ENCODE peak calls at places on chromosomes 4 and X, in seven cellular contexts. F is skeletal muscle cell; Q is stomach; P is naive thymus-derived CD4-positive, alpha-beta T cell; V is choroid plexus epithelial cell; W is ascending aorta; A is cardiac fibroblast. Z is an unnamed sample.

GRCh38 chr4:106368678-106369077 is at the start of gene GIMD1:
- DNase-seq in Q (no peak), A (no peak), V (no peak), W (no peak), P (no peak), F (no peak), Z (no peak)

GRCh38 chr4:54231419-54232150 is 2.5 kb downstream of the PDGFRA start:
- DNase-seq in Q (no peak), A (peak; percentile 75), V (peak; percentile 65), P (no peak), W (no peak), F (no peak), Z (no peak)

GRCh38 chr4:3251691-3252479 is 2.9 kb downstream of the MSANTD1 start:
- DNase-seq in A (no peak), W (no peak), P (no peak), F (no peak), V (no peak), Q (no peak), Z (no peak)

GRCh38 chr4:107247738-107248137 is 211.6 kb upstream of the DKK2 start:
- DNase-seq in F (no peak), Q (no peak), A (no peak), P (no peak), W (no peak), V (no peak), Z (no peak)

GRCh38 chrX:80667967-80668366 is 141.7 kb downstream of the BRWD3 start:
- DNase-seq in V (no peak), A (no peak), Q (no peak), W (no peak), P (no peak), F (no peak), Z (no peak)

GRCh38 chrX:45630078-45630477 is 429.4 kb upstream of the DIPK2B start:
- DNase-seq in V (no peak), P (no peak), Q (no peak), A (no peak), W (no peak), F (no peak), Z (no peak)

GRCh38 chr4:47839259-47839658 is 1.4 kb upstream of the CORIN start:
- DNase-seq in W (no peak), F (no peak), P (no peak), A (peak; percentile 91), V (peak; percentile 78), Q (no peak), Z (peak; percentile 39)

GRCh38 chr4:129138762-129139496 is 43.0 kb downstream of the C4orf33 start:
- DNase-seq in Q (no peak), F (no peak), W (no peak), A (no peak), P (no peak), V (no peak), Z (no peak)

GRCh38 chr4:179225594-179225993 is 1783.4 kb upstream of the AGA start:
- DNase-seq in Q (no peak), V (no peak), F (no peak), A (no peak), P (no peak), W (no peak), Z (no peak)

GRCh38 chrX:47854474-47854873 is 17.8 kb downstream of the ZNF81 start:
- DNase-seq in F (no peak), P (no peak), V (peak; percentile 55), A (peak; percentile 39), W (no peak), Q (peak; percentile 44), Z (peak; percentile 24)

GRCh38 chrX:17597836-17598434 is 139.4 kb upstream of the SCML1 start:
- DNase-seq in F (no peak), P (no peak), A (peak; percentile 55), V (peak; percentile 78), Q (peak; percentile 86), W (no peak), Z (no peak)

GRCh38 chrX:23898412-23898959 is 9.3 kb downstream of the APOO start:
- DNase-seq in W (no peak), P (no peak), Q (no peak), A (peak; percentile 78), F (no peak), V (peak; percentile 66), Z (no peak)

GRCh38 chr4:54402880-54403503 is 173.9 kb downstream of the PDGFRA start:
- DNase-seq in A (no peak), P (no peak), V (no peak), F (no peak), Q (no peak), W (no peak), Z (no peak)

GRCh38 chr4:140829825-140830224 is 73.6 kb upstream of the TBC1D9 start:
- DNase-seq in W (no peak), A (no peak), Q (no peak), F (no peak), P (no peak), V (no peak), Z (no peak)

GRCh38 chrX:71652405-71652804 is 14.9 kb upstream of the LOC101059915 start:
- DNase-seq in W (no peak), V (peak; percentile 72), A (peak; percentile 67), F (no peak), P (peak; percentile 44), Q (peak; percentile 52), Z (peak; percentile 63)

DNA sequence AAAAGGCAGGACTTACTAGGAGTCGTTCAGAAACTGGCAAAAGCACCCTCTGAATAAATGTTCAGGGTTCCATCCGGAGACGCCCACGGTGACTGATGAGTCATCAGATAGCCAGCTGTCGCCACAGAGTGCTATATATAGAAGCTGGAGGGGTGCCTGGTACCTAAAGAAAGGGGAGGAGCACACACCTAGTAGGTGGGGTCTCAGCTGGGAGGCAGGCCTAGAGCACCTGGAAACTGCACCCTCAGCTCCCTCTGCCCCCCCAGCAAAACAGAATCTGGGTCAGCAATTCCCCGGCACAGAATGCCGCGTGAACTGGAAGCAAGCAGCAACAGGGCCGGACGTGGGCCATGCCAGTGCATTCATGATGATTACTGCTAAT is 242.0 kb downstream of the BCOR start:
- DNase-seq in V (no peak), F (no peak), P (peak; percentile 71), Q (peak; percentile 54), W (no peak), A (peak; percentile 38), Z (peak; percentile 73)
- H3K4me3 ChIP-seq in V (no peak overlapping the region), F (no peak overlapping the region), P (peak overlapping the region; percentile 62), Q (no peak overlapping the region), W (no peak overlapping the region), A (no peak overlapping the region), Z (peak overlapping the region; percentile 54)

GRCh38 chrX:30931920-30932319 is 42.9 kb upstream of the TAB3 start:
- DNase-seq in P (no peak), W (no peak), F (no peak), Q (no peak), V (no peak), A (no peak), Z (no peak)

GRCh38 chrX:30930679-30931078 is 41.6 kb upstream of the TAB3 start:
- DNase-seq in A (no peak), W (no peak), P (no peak), V (no peak), Q (no peak), F (no peak), Z (no peak)

GRCh38 chrX:30935985-30936384 is 46.9 kb upstream of the TAB3 start:
- DNase-seq in W (no peak), A (peak; percentile 15), Q (peak; percentile 38), F (no peak), P (no peak), V (peak; percentile 42), Z (no peak)

DNA sequence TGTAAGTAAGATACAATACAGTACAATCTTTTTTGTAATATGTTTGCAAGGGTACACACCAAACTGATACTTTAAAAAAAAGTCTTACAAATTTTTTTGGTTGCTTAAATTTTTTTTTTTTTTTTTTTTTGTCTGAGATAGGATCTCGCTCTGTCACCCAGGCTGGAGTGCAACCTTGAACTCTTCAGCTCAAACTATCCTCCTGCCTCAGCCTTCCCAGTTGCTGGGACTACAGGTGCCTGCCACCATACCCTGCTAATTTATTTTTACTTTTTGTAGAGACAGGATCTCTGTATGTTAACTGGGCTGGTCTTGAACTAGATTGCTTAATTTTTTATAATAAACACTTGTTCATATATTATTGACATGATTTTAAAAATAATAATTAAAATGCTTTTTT is 41.1 kb upstream of the TAB3 start:
- DNase-seq in A (no peak), W (no peak), P (no peak), F (no peak), V (no peak), Q (no peak), Z (no peak)
- H3K4me3 ChIP-seq in A (no peak overlapping the region), W (no peak overlapping the region), P (no peak overlapping the region), F (no peak overlapping the region), V (no peak overlapping the region), Q (no peak overlapping the region), Z (no peak overlapping the region)

DNA sequence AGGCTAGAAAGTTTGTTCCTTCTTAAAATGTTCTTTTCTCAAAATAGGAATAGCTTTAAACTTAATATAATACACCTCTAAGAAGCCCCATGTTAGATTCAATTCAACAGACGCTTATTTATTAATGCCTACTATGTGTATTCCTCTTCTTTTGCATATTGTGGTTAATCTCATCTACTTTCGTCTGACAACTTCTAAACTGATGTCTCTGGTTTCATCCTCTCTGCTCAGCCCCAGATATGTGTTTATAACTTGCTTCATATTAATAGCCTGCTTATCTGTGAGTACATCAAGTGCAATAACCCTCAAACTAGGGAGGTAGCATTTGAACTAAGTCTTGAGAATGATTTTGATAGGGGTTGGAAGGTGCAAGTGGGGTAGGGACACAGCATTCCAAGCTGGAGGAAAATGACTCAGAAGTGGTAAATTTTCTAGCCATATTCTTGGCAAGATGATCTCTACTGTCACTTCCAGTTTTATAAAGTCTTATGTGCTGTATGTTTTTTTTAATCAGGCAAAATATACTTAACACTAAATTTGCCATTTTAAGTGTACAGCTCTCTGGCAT is 37.0 kb downstream of the STK26 start:
- DNase-seq in A (no peak), P (no peak), F (no peak), V (no peak), Q (no peak), W (no peak), Z (no peak)
- H3K4me3 ChIP-seq in A (no peak overlapping the region), P (no peak overlapping the region), F (no peak overlapping the region), V (no peak overlapping the region), Q (no peak overlapping the region), W (no peak overlapping the region), Z (no peak overlapping the region)

GRCh38 chrX:13694983-13695382 is 6.1 kb downstream of the RAB9A start:
- DNase-seq in V (no peak), P (no peak), Q (no peak), F (no peak), W (no peak), A (no peak), Z (no peak)

GRCh38 chrX:13692771-13693231 is 3.9 kb downstream of the RAB9A start:
- DNase-seq in W (no peak), P (no peak), V (no peak), Q (no peak), A (no peak), F (no peak), Z (no peak)

GRCh38 chrX:13695601-13696115 is 6.7 kb downstream of the RAB9A start:
- DNase-seq in Q (no peak), A (no peak), F (no peak), P (no peak), V (no peak), W (no peak), Z (no peak)

GRCh38 chrX:13693341-13693871 is 4.5 kb downstream of the RAB9A start:
- DNase-seq in V (no peak), A (no peak), Q (no peak), P (no peak), F (no peak), W (no peak), Z (no peak)

DNA sequence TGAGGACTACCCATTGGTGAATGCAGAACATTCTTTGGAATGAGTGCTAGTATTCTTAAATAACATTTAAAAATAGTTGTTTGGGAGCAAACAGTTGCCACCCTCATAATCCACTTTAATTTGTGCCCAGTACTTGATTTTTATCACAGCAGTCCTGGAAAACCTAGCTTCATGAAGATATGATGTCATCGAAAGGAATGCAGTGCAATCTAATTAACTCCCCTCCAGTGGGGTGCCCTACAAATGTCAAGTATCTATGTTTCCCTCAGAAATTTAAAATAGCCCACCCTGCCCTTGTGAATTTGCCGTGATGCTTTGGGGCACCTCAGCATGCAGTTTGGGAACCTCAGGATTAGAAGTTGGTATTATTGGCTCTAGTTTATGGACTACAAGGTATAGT is 5.4 kb downstream of the RAB9A start:
- DNase-seq in A (no peak), F (no peak), W (no peak), V (peak; percentile 16), P (no peak), Q (no peak), Z (no peak)
- H3K4me3 ChIP-seq in A (no peak overlapping the region), F (no peak overlapping the region), W (no peak overlapping the region), V (no peak overlapping the region), P (no peak overlapping the region), Q (no peak overlapping the region), Z (no peak overlapping the region)

Z was measured in CD4-positive, alpha-beta memory T cell.